ENCODE peak calls at places on chromosome 16, in six cellular contexts. V is HepG2; J is CD8-positive, alpha-beta T cell; S is WERI-Rb-1; C is ovary; T is endodermal cell. Y is an unnamed sample. For H3K27me3 and H3K9me3, the result is how much of the 10 kb centered on the place peaks cover.

GRCh38 chr16:2428051-2428786 is 1.0 kb upstream of the CCNF start:
- DNase-seq in C (peak), S (peak), J (no peak), T (peak), V (no peak), Y (peak)

GRCh38 chr16:54055191-54055590 is 231.4 kb downstream of the IRX3 start:
- DNase-seq in C (no peak), J (no peak), T (no peak), V (no peak), S (no peak), Y (no peak)

GRCh38 chr16:50284131-50284911 is 18.0 kb downstream of the ADCY7 start:
- DNase-seq in V (peak), T (no peak), J (peak), S (no peak), C (no peak), Y (peak)

GRCh38 chr16:15775209-15775608 is 81.6 kb downstream of the MYH11 start:
- DNase-seq in C (no peak), S (no peak), J (no peak), V (no peak), T (no peak), Y (peak)

GRCh38 chr16:29806096-29806579 is at the start of gene MAZ:
- DNase-seq in C (no peak), J (no peak), T (no peak), S (no peak), V (no peak), Y (no peak)

GRCh38 chr16:68074850-68075249 is 10.3 kb upstream of the NFATC3 start:
- DNase-seq in T (no peak), V (no peak), S (no peak), C (no peak), J (peak), Y (no peak)

GRCh38 chr16:46871587-46871986 is 12.6 kb upstream of the GPT2 start:
- DNase-seq in C (no peak), S (no peak), J (no peak), V (no peak), T (peak), Y (no peak)

GRCh38 chr16:8892101-8892575 is 10.0 kb downstream of the LITAFD start:
- DNase-seq in V (no peak), C (no peak), J (no peak), S (no peak), T (no peak), Y (no peak)

GRCh38 chr16:56675685-56676210 is 6.1 kb downstream of the MT1H start:
- DNase-seq in J (peak), S (no peak), V (no peak), T (peak), C (no peak), Y (no peak)

GRCh38 chr16:22937169-22937568 is 123.2 kb downstream of the HS3ST2 start:
- DNase-seq in J (no peak), C (no peak), S (no peak), V (no peak), T (peak), Y (no peak)

GRCh38 chr16:28207425-28207824 is 4.3 kb downstream of the XPO6 start:
- DNase-seq in T (no peak), C (no peak), J (no peak), S (no peak), V (no peak), Y (no peak)

GRCh38 chr16:86585821-86586611 is 7.7 kb downstream of the FOXL1 start:
- DNase-seq in S (no peak), T (no peak), C (no peak), V (no peak), J (no peak), Y (no peak)
- H3K27me3 ChIP-seq in S (under half), T (half or more), C (under half), V (under half), J (under half), Y (under half)

GRCh38 chr16:35452471-35452870 is 1993.1 kb downstream of the TP53TG3F start:
- DNase-seq in T (no peak), S (no peak), J (no peak), V (no peak), C (no peak), Y (no peak)
- H3K9me3 ChIP-seq in T (half or more), S (under half), J (under half), V (half or more), C (under half), Y (under half)

GRCh38 chr16:48910214-48910613 is 300.2 kb upstream of the N4BP1 start:
- DNase-seq in V (no peak), T (no peak), S (no peak), J (no peak), C (no peak), Y (no peak)

GRCh38 chr16:48912360-48912759 is 302.4 kb upstream of the N4BP1 start:
- DNase-seq in C (no peak), S (no peak), V (no peak), J (no peak), T (peak), Y (no peak)

GRCh38 chr16:48914070-48914469 is 304.1 kb upstream of the N4BP1 start:
- DNase-seq in C (no peak), S (no peak), J (no peak), V (no peak), T (peak), Y (no peak)

GRCh38 chr16:48913384-48913783 is 303.4 kb upstream of the N4BP1 start:
- DNase-seq in J (no peak), C (no peak), T (no peak), V (peak), S (no peak), Y (no peak)

GRCh38 chr16:48911700-48912099 is 301.7 kb upstream of the N4BP1 start:
- DNase-seq in V (no peak), T (peak), C (no peak), S (no peak), J (no peak), Y (no peak)
- TF ChIP-seq CTCF in V (no peak), T (peak), C (no peak), S (peak), J (no peak), Y (no peak)

GRCh38 chr16:84816485-84816884 is 3.3 kb upstream of the CRISPLD2 start:
- DNase-seq in S (no peak), V (no peak), J (no peak), C (no peak), T (no peak), Y (no peak)
- H3K27me3 ChIP-seq in S (under half), V (under half), J (under half), C (under half), T (under half), Y (under half)

DNA sequence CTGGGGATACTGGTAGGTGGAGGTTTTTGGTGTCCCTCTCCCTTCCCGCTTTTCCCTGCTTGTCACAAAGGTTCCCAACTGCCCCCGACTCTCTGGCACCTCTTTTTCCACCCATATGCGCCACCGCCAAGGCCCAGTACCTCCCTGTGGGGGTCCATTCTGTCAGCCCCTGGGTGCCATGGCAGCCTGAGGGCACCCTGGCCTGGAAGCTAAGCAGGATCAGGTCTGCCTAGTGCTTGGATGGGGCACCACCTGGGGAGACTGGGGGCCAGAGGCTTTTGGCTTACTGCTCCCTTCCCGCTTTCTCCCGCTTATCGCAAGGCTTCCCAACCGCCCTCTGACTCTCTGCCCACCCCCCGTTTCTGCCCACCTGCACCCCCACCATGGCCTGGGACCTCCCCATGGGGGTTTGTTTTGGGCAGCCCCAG is 2286.4 kb downstream of the TP53TG3F start:
- DNase-seq in S (no peak), T (no peak), V (no peak), J (no peak), C (no peak), Y (no peak)
- H3K9me3 ChIP-seq in S (under half), T (under half), V (half or more), J (under half), C (under half), Y (under half)

GRCh38 chr16:87956771-87957279 is 5.6 kb downstream of the BANP start:
- DNase-seq in J (no peak), S (peak), T (peak), V (peak), C (no peak), Y (peak)
- TF ChIP-seq CTCF in J (peak), S (peak), T (peak), V (no peak), C (no peak), Y (peak)

Y was measured in BE2C.